ENCODE peak calls at places on chromosomes 2 and 18, in seven cellular contexts. N is IMR-90, A is PC-9, O is fibroblast of lung, H is A549, Y is SK-N-SH, Q is hepatocyte. J is an unnamed sample.

GRCh38 chr2:105646423-105647076 is 98.2 kb upstream of the NCK2 start:
- DNase-seq in Y (no peak), H (no peak), N (no peak), O (no peak), Q (no peak), A (no peak), J (no peak)

GRCh38 chr2:144456680-144457079 is 63.2 kb downstream of the ZEB2 start:
- DNase-seq in O (peak; percentile 90), Y (no peak), H (peak; percentile 9), N (peak; percentile 97), Q (peak; percentile 49), A (no peak), J (no peak)

GRCh38 chr2:74138952-74139323 is 8.8 kb downstream of the BOLA3 start:
- DNase-seq in Y (no peak), Q (no peak), H (no peak), N (no peak), O (no peak), A (no peak), J (no peak)

GRCh38 chr2:40451926-40452605 is at the start of gene SLC8A1:
- DNase-seq in N (peak; percentile 49), H (peak; percentile 31), Y (peak; percentile 93), Q (peak; percentile 54), O (peak; percentile 61), A (no peak), J (no peak)

GRCh38 chr18:79988925-79989361 is 580 bp upstream of the TXNL4A start:
- DNase-seq in A (peak; percentile 67), Q (peak; percentile 69), H (no peak), N (peak; percentile 59), O (peak; percentile 58), Y (no peak), J (no peak)

GRCh38 chr2:28209312-28209711 is 183.3 kb upstream of the FOSL2 start:
- DNase-seq in A (no peak), Y (no peak), Q (peak; percentile 53), N (peak; percentile 83), H (no peak), O (peak; percentile 62), J (no peak)

GRCh38 chr2:46690825-46691224 is 211.5 kb downstream of the TMEM247 start:
- DNase-seq in H (peak; percentile 51), Y (no peak), A (peak; percentile 65), Q (no peak), N (peak; percentile 95), O (peak; percentile 96), J (no peak)

GRCh38 chr18:43341014-43341413 is 63.7 kb upstream of the SYT4 start:
- DNase-seq in Y (no peak), O (no peak), A (no peak), N (no peak), Q (no peak), H (no peak), J (no peak)

GRCh38 chr2:204452464-204453023 is 92.7 kb upstream of the PARD3B start:
- DNase-seq in A (peak; percentile 95), H (peak; percentile 58), N (peak; percentile 98), Y (no peak), O (peak; percentile 99), Q (peak; percentile 77), J (no peak)

GRCh38 chr2:1688859-1689258 is 55.5 kb downstream of the PXDN start:
- DNase-seq in Y (no peak), Q (no peak), N (no peak), O (no peak), A (no peak), H (no peak), J (no peak)

GRCh38 chr2:211114826-211115450 is 558.5 kb downstream of the CPS1 start:
- DNase-seq in Q (no peak), O (peak; percentile 94), H (no peak), A (no peak), Y (no peak), N (no peak), J (no peak)

GRCh38 chr2:241638063-241638660 is 669 bp downstream of the ATG4B start:
- DNase-seq in H (no peak), N (no peak), A (no peak), Y (no peak), Q (no peak), O (no peak), J (no peak)

GRCh38 chr2:230893881-230894781 is 29.4 kb downstream of the ITM2C start:
- DNase-seq in N (no peak), O (no peak), H (no peak), Y (no peak), Q (no peak), A (no peak), J (no peak)

GRCh38 chr18:34789768-34790344 is 79.8 kb downstream of the DTNA start:
- DNase-seq in Q (no peak), N (peak; percentile 35), Y (no peak), A (no peak), H (no peak), O (peak; percentile 14), J (no peak)

GRCh38 chr2:181662287-181662686 is 5.4 kb upstream of the CERKL start:
- DNase-seq in H (no peak), A (no peak), O (no peak), N (no peak), Y (no peak), Q (no peak), J (no peak)

GRCh38 chr2:162123806-162124758 is 28.0 kb downstream of the GCG start:
- DNase-seq in Q (peak; percentile 79), Y (peak; percentile 42), O (peak; percentile 29), N (peak; percentile 63), A (peak; percentile 39), H (peak; percentile 35), J (no peak)

GRCh38 chr2:196481323-196481695 is 158.2 kb upstream of the CCDC150 start:
- DNase-seq in Y (no peak), H (no peak), A (no peak), Q (peak; percentile 19), O (peak; percentile 30), N (peak; percentile 56), J (no peak)

GRCh38 chr2:234994340-234995321 is 42.8 kb downstream of the SH3BP4 start:
- DNase-seq in Q (no peak), N (no peak), Y (no peak), O (peak; percentile 36), H (no peak), A (no peak), J (no peak)

GRCh38 chr18:35811896-35812295 is 160.6 kb upstream of the RMP24 start:
- DNase-seq in Q (no peak), Y (no peak), N (no peak), O (no peak), A (peak; percentile 66), H (no peak), J (no peak)
- H3K4me2 ChIP-seq in Q (no peak overlapping the region), Y (no peak overlapping the region), N (no peak overlapping the region), O (no peak overlapping the region), A (peak overlapping the region; percentile 46), H (no peak overlapping the region), J (peak overlapping the region; percentile 66)

GRCh38 chr18:10142056-10142455 is 228.2 kb downstream of the VAPA start:
- DNase-seq in Y (no peak), N (no peak), Q (no peak), O (no peak), A (no peak), H (no peak), J (no peak)

GRCh38 chr18:10140928-10141327 is 227.1 kb downstream of the VAPA start:
- DNase-seq in N (peak; percentile 52), O (peak; percentile 57), Y (no peak), H (peak; percentile 31), A (peak; percentile 82), Q (peak; percentile 81), J (no peak)

GRCh38 chr18:10139783-10140410 is 226.1 kb downstream of the VAPA start:
- DNase-seq in A (peak; percentile 60), O (peak; percentile 91), Y (no peak), H (peak; percentile 15), N (peak; percentile 78), Q (peak; percentile 49), J (no peak)

GRCh38 chr18:10141559-10141958 is 227.7 kb downstream of the VAPA start:
- DNase-seq in O (no peak), A (peak; percentile 59), Y (no peak), Q (no peak), H (peak; percentile 21), N (no peak), J (no peak)

GRCh38 chr18:10140461-10140911 is 226.7 kb downstream of the VAPA start:
- DNase-seq in Y (no peak), O (peak; percentile 41), N (peak; percentile 21), A (peak; percentile 88), H (peak; percentile 3), Q (peak; percentile 26), J (no peak)
- H3K4me2 ChIP-seq in Y (peak overlapping the region; percentile 57), O (no peak overlapping the region), N (peak overlapping the region; percentile 18), A (peak overlapping the region; percentile 64), H (peak overlapping the region; percentile 74), Q (peak overlapping the region; percentile 47), J (no peak overlapping the region)

GRCh38 chr2:60890393-60890707 is 9.0 kb downstream of the REL start:
- DNase-seq in A (no peak), Y (no peak), O (no peak), N (no peak), H (no peak), Q (no peak), J (no peak)
- H3K4me2 ChIP-seq in A (no peak overlapping the region), Y (no peak overlapping the region), O (no peak overlapping the region), N (no peak overlapping the region), H (no peak overlapping the region), Q (no peak overlapping the region), J (no peak overlapping the region)

GRCh38 chr18:58937913-58938312 is 73.2 kb downstream of the ZNF532 start:
- DNase-seq in N (peak; percentile 30), A (no peak), O (peak; percentile 31), Q (no peak), H (no peak), Y (no peak), J (no peak)
- H3K4me2 ChIP-seq in N (peak overlapping the region; percentile 43), A (no peak overlapping the region), O (no peak overlapping the region), Q (no peak overlapping the region), H (peak overlapping the region; percentile 39), Y (peak overlapping the region; percentile 65), J (no peak overlapping the region)

GRCh38 chr2:207097278-207097677 is 68.5 kb downstream of the KLF7 start:
- DNase-seq in A (no peak), N (no peak), O (no peak), Q (no peak), Y (no peak), H (no peak), J (no peak)

GRCh38 chr2:207107120-207107519 is 58.6 kb downstream of the KLF7 start:
- DNase-seq in Q (no peak), Y (peak; percentile 28), O (no peak), H (no peak), N (no peak), A (no peak), J (no peak)

GRCh38 chr2:207103132-207103531 is 62.6 kb downstream of the KLF7 start:
- DNase-seq in O (peak; percentile 42), A (no peak), Q (no peak), H (no peak), Y (no peak), N (no peak), J (no peak)

GRCh38 chr2:207107551-207107950 is 58.2 kb downstream of the KLF7 start:
- DNase-seq in H (no peak), N (no peak), A (no peak), Q (no peak), O (no peak), Y (peak; percentile 55), J (no peak)

DNA sequence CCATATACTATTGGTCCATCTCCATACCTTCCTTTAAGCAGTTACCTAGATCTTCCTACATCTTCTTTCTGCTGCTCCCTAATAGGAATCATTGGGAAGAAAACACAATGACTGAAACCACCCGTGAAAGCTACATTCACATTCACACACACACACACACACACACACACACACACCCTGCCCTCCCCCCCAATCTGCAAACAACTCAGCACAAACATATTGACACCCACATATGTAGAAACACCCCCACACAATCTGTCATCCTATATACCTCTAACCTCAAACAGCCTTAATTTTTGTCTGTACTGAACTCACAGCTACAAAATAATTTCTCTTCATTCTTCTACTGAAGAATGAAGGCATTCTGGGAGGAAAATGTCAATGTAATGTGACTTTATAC is 63.8 kb downstream of the KLF7 start:
- DNase-seq in O (no peak), Q (no peak), N (no peak), Y (no peak), H (no peak), A (no peak), J (no peak)
- H3K4me2 ChIP-seq in O (no peak overlapping the region), Q (no peak overlapping the region), N (no peak overlapping the region), Y (no peak overlapping the region), H (no peak overlapping the region), A (no peak overlapping the region), J (no peak overlapping the region)